ENCODE peak calls at places on chromosomes 2 and 18, in five cellular contexts. Q is GM12878, G is SK-N-SH, N is H1, L is K562. S is an unnamed sample.

GRCh38 chr2:210195066-210195852 is 24.1 kb upstream of the KANSL1L start:
- DNase-seq in N (no peak), G (peak), L (peak), Q (no peak), S (peak)

GRCh38 chr18:22485808-22486244 is 68.1 kb upstream of the CTAGE1 start:
- DNase-seq in G (no peak), N (no peak), L (no peak), Q (no peak), S (no peak)

GRCh38 chr18:66510357-66511027 is 93.4 kb downstream of the CDH19 start:
- DNase-seq in L (no peak), N (no peak), G (no peak), Q (no peak), S (no peak)

GRCh38 chr18:31490387-31490786 is 7.6 kb upstream of the DSG2 start:
- DNase-seq in L (no peak), Q (peak), N (no peak), G (no peak), S (no peak)

GRCh38 chr2:11582526-11583202 is 48.8 kb downstream of the GREB1 start:
- DNase-seq in G (peak), N (peak), L (peak), Q (no peak), S (peak)

GRCh38 chr2:207513577-207514257 is 16.0 kb upstream of the CREB1 start:
- DNase-seq in G (no peak), Q (no peak), L (no peak), N (no peak), S (no peak)

GRCh38 chr2:151315381-151315903 is 26.0 kb upstream of the NMI start:
- DNase-seq in G (no peak), Q (no peak), L (no peak), N (no peak), S (no peak)

GRCh38 chr18:13227910-13228309 is 9.3 kb downstream of the LDLRAD4 start:
- DNase-seq in L (no peak), N (no peak), G (no peak), Q (no peak), S (no peak)

GRCh38 chr2:128754246-128754724 is 435.6 kb upstream of the HS6ST1 start:
- DNase-seq in L (no peak), G (peak), Q (peak), N (no peak), S (no peak)

GRCh38 chr2:218434456-218434855 is 15.5 kb downstream of the VIL1 start:
- DNase-seq in L (no peak), Q (no peak), G (no peak), N (no peak), S (no peak)

GRCh38 chr2:31038385-31038784 is 99.9 kb downstream of the GALNT14 start:
- DNase-seq in G (no peak), N (peak), L (peak), Q (no peak), S (no peak)

GRCh38 chr2:45992021-45992745 is 305.0 kb upstream of the EPAS1 start:
- DNase-seq in G (no peak), L (no peak), Q (no peak), N (no peak), S (no peak)
- TF ChIP-seq POLR2AphosphoS5 in G (no peak), L (no peak), Q (no peak), N (no peak), S (no peak)

GRCh38 chr2:174586896-174587295 is 10.7 kb downstream of the WIPF1 start:
- DNase-seq in Q (no peak), G (no peak), N (no peak), L (no peak), S (no peak)
- H3K9ac ChIP-seq in Q (no peak), G (no peak), N (no peak), L (no peak), S (no peak)

GRCh38 chr2:28390241-28390856 is 2.3 kb upstream of the FOSL2 start:
- DNase-seq in N (peak), Q (no peak), G (peak), L (peak), S (no peak)
- TF ChIP-seq POLR2AphosphoS5 in N (no peak), Q (no peak), G (peak), L (no peak), S (no peak)

GRCh38 chr2:40251146-40251545 is 200.7 kb downstream of the SLC8A1 start:
- DNase-seq in N (no peak), Q (no peak), L (no peak), G (no peak), S (no peak)
- H3K9ac ChIP-seq in N (no peak), Q (no peak), L (no peak), G (no peak), S (no peak)

GRCh38 chr2:164954186-164954585 is 1.1 kb downstream of the SLC38A11 start:
- DNase-seq in L (no peak), N (no peak), G (peak), Q (no peak), S (no peak)
- TF ChIP-seq POLR2AphosphoS5 in L (no peak), N (no peak), G (no peak), Q (no peak), S (no peak)

DNA sequence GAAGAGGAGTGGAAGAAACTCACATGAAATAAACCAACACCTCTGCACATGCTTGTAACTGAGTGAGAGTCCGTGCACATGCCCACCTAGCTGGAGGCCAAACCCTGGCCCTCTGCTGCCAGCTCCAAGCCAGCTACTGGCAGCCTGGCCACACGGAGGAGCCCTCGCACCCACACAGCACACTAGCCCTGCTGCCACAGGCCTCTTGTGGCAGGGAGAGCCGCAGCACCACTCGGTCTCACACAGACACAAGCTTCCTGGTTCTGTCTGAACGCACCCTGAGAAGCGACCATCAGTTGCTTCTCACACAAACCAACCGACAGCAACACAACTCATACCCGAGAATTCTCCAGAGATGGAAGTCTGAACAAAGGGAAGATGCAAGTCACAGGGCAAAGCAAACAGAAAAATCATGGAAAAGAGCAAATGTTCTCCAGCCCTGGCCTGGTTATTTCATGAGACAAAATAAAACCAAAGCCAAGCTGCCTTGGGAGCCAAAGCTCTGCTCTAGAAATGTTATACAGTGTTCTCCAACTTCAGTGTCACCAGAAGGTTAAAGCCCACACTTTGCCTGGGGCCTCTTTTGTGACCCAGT is 65.1 kb downstream of the FBXO15 start:
- DNase-seq in N (peak), Q (peak), L (no peak), G (peak), S (no peak)
- H3K9ac ChIP-seq in N (no peak), Q (no peak), L (no peak), G (no peak), S (no peak)

GRCh38 chr2:46202453-46202852 is 94.8 kb upstream of the EPAS1 start:
- DNase-seq in N (no peak), Q (no peak), L (no peak), G (no peak), S (no peak)

GRCh38 chr2:46198164-46198883 is 98.9 kb upstream of the EPAS1 start:
- DNase-seq in N (no peak), Q (no peak), L (no peak), G (no peak), S (no peak)

GRCh38 chr2:46198931-46199330 is 98.3 kb upstream of the EPAS1 start:
- DNase-seq in G (no peak), N (no peak), L (no peak), Q (no peak), S (no peak)

GRCh38 chr2:46200861-46201605 is 96.2 kb upstream of the EPAS1 start:
- DNase-seq in L (no peak), Q (no peak), G (no peak), N (no peak), S (no peak)

DNA sequence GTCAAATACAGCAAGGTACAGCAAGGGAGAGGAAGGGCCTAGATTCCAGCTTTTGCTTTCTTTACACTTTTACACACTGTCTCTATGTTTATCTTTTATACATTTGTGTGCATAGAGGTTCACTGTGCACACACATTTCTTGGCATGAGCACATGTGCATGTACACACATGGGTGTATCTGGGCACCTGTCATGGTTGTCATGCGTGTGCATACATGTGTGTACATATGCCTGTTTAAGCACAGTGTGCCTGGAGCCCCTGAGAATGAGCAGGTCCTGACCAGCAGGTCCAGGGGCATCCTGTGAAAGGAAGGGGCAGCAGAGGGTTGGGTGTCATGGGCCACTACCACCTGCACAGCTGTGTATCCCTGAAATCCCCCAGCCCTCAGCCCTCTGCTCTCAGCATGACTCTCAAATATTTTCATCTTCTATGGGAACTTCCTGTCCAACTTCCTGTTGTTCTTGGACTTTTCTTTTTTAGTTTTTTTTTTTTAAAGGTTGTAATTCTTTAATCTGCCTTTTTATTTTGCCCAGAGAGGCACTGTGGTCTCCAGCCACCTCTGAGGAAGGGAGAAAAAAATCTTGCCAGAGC is 97.0 kb upstream of the EPAS1 start:
- DNase-seq in Q (no peak), N (no peak), G (no peak), L (no peak), S (no peak)
- TF ChIP-seq POLR2AphosphoS5 in Q (no peak), N (no peak), G (no peak), L (no peak), S (no peak)